ENCODE peak calls at places on chromosomes 6 and 20, in seven cellular contexts. V, R, Z, I, X, T and Y are unnamed samples.

GRCh38 chr20:2509468-2509781 is 710 bp upstream of the ZNF343 start:
- DNase-seq in R (no peak), T (no peak), I (no peak), X (no peak), Z (no peak), V (no peak), Y (peak)

GRCh38 chr20:51327251-51327841 is 215.2 kb downstream of the NFATC2 start:
- DNase-seq in Z (no peak), T (no peak), I (no peak), R (no peak), V (no peak), X (no peak), Y (no peak)

GRCh38 chr20:14890713-14891112 is 553.3 kb upstream of the FLRT3 start:
- DNase-seq in I (no peak), V (no peak), T (no peak), R (no peak), Z (no peak), X (no peak), Y (no peak)

GRCh38 chr6:3943373-3943772 is 94.2 kb downstream of the FAM50B start:
- DNase-seq in T (peak), R (no peak), V (no peak), I (no peak), Z (peak), X (no peak), Y (no peak)

GRCh38 chr6:27894839-27895762 is 17.1 kb downstream of the OR2B2 start:
- DNase-seq in Z (peak), I (peak), X (peak), R (no peak), V (peak), T (peak), Y (peak)

GRCh38 chr6:107917468-107918375 is 40.3 kb downstream of the SEC63 start:
- DNase-seq in R (no peak), V (no peak), Z (no peak), X (peak), I (no peak), T (no peak), Y (no peak)

GRCh38 chr20:13665709-13666108 is 27.0 kb upstream of the TASP1 start:
- DNase-seq in Z (no peak), T (no peak), X (no peak), V (no peak), R (no peak), I (no peak), Y (no peak)

GRCh38 chr6:149129401-149130077 is 188.0 kb upstream of the TAB2 start:
- DNase-seq in V (no peak), Z (no peak), R (peak), X (no peak), I (peak), T (no peak), Y (peak)

GRCh38 chr6:4489538-4489937 is 286.7 kb upstream of the CDYL start:
- DNase-seq in R (no peak), T (no peak), V (no peak), I (no peak), X (no peak), Z (no peak), Y (no peak)

GRCh38 chr6:27830212-27830664 is 82.0 kb downstream of the OR2B2 start:
- DNase-seq in I (no peak), V (no peak), T (no peak), X (no peak), Z (no peak), R (no peak), Y (no peak)

GRCh38 chr20:4726710-4727391 is 5.1 kb downstream of the PRND start:
- DNase-seq in T (no peak), V (peak), Z (no peak), R (no peak), X (no peak), I (peak), Y (no peak)

GRCh38 chr6:105179244-105180065 is at the start of gene POPDC3:
- DNase-seq in Z (peak), T (peak), R (no peak), I (no peak), V (no peak), X (peak), Y (peak)

GRCh38 chr20:57080796-57081195 is 185.6 kb downstream of the BMP7 start:
- DNase-seq in X (peak), R (no peak), T (no peak), I (no peak), Z (no peak), V (no peak), Y (no peak)

GRCh38 chr6:25388776-25389175 is 109.6 kb downstream of the CARMIL1 start:
- DNase-seq in R (no peak), X (no peak), T (no peak), V (no peak), Z (no peak), I (no peak), Y (no peak)

GRCh38 chr6:19415605-19416326 is 421.4 kb upstream of the ID4 start:
- DNase-seq in Z (no peak), R (no peak), V (no peak), X (peak), T (no peak), I (no peak), Y (no peak)

GRCh38 chr6:26071135-26071534 is 16.1 kb upstream of the HFE start:
- DNase-seq in X (no peak), T (no peak), V (no peak), Z (no peak), R (no peak), I (peak), Y (no peak)

GRCh38 chr20:58017237-58017969 is 211.1 kb downstream of the ANKRD60 start:
- DNase-seq in R (peak), T (no peak), Z (no peak), I (peak), X (peak), V (peak), Y (no peak)

GRCh38 chr6:155301867-155302266 is 12.4 kb downstream of the TFB1M start:
- DNase-seq in R (no peak), V (no peak), X (no peak), T (no peak), I (no peak), Z (no peak), Y (no peak)

GRCh38 chr20:10185741-10186558 is 32.7 kb upstream of the SNAP25 start:
- DNase-seq in T (no peak), V (no peak), R (no peak), Z (no peak), I (peak), X (peak), Y (no peak)

GRCh38 chr6:138685257-138685656 is 88.3 kb upstream of the CCDC28A start:
- DNase-seq in I (no peak), T (no peak), R (no peak), Z (no peak), V (no peak), X (no peak), Y (no peak)

GRCh38 chr6:35400901-35401311 is 51.2 kb upstream of the FANCE start:
- DNase-seq in R (no peak), I (peak), T (no peak), V (peak), X (peak), Z (no peak), Y (no peak)

GRCh38 chr20:25016471-25016870 is 23.9 kb upstream of the APMAP start:
- DNase-seq in I (no peak), Z (no peak), R (no peak), X (no peak), V (peak), T (no peak), Y (peak)

GRCh38 chr20:5395932-5396727 is 79.4 kb upstream of the PROKR2 start:
- DNase-seq in V (no peak), X (no peak), T (no peak), I (no peak), Z (no peak), R (no peak), Y (no peak)

GRCh38 chr20:42150230-42150629 is 532.1 kb upstream of the CHD6 start:
- DNase-seq in V (no peak), T (no peak), I (no peak), Z (no peak), X (no peak), R (no peak), Y (no peak)

GRCh38 chr20:32429343-32429742 is 71.2 kb downstream of the ASXL1 start:
- DNase-seq in X (no peak), I (no peak), R (no peak), Z (no peak), V (no peak), T (no peak), Y (no peak)

GRCh38 chr6:64520050-64520449 is 884.4 kb downstream of the PHF3 start:
- DNase-seq in T (no peak), V (no peak), R (no peak), Z (no peak), I (no peak), X (peak), Y (no peak)

GRCh38 chr6:24307881-24308280 is 50.0 kb downstream of the DCDC2 start:
- DNase-seq in V (no peak), Z (no peak), R (no peak), I (no peak), T (no peak), X (no peak), Y (no peak)

GRCh38 chr6:100472674-100473073 is 8.0 kb upstream of the SIM1 start:
- DNase-seq in Z (no peak), V (no peak), I (no peak), X (peak), T (no peak), R (no peak), Y (no peak)

GRCh38 chr20:53216856-53217576 is 244.9 kb downstream of the TSHZ2 start:
- DNase-seq in R (peak), X (peak), T (peak), V (peak), Z (peak), I (peak), Y (peak)

GRCh38 chr6:45538636-45539035 is 160.9 kb upstream of the SUPT3H start:
- DNase-seq in R (peak), Z (no peak), X (no peak), I (peak), T (peak), V (peak), Y (peak)

GRCh38 chr20:10288954-10289646 is 70.5 kb downstream of the SNAP25 start:
- DNase-seq in X (peak), Z (no peak), R (no peak), T (no peak), V (no peak), I (no peak), Y (no peak)

GRCh38 chr6:56821005-56821432 is 133.9 kb upstream of the BEND6 start:
- DNase-seq in Z (no peak), V (no peak), R (no peak), X (no peak), I (no peak), T (no peak), Y (no peak)

GRCh38 chr20:46752639-46753235 is 43.3 kb downstream of the SLC2A10 start:
- DNase-seq in V (peak), I (peak), Z (peak), T (peak), X (peak), R (peak), Y (no peak)

GRCh38 chr6:149990672-149991402 is 27.1 kb downstream of the ULBP1 start:
- DNase-seq in I (no peak), T (no peak), V (peak), X (no peak), Z (no peak), R (no peak), Y (no peak)

GRCh38 chr20:24827603-24828295 is 121.3 kb upstream of the CST7 start:
- DNase-seq in I (no peak), X (no peak), R (no peak), V (no peak), Z (no peak), T (no peak), Y (no peak)

GRCh38 chr6:48613221-48613949 is 502.4 kb upstream of the PTCHD4 start:
- DNase-seq in I (no peak), Z (no peak), R (no peak), X (no peak), T (no peak), V (no peak), Y (no peak)

GRCh38 chr6:168119539-168119938 is 40.5 kb upstream of the FRMD1 start:
- DNase-seq in X (no peak), Z (no peak), V (no peak), R (no peak), I (no peak), T (no peak), Y (no peak)

DNA sequence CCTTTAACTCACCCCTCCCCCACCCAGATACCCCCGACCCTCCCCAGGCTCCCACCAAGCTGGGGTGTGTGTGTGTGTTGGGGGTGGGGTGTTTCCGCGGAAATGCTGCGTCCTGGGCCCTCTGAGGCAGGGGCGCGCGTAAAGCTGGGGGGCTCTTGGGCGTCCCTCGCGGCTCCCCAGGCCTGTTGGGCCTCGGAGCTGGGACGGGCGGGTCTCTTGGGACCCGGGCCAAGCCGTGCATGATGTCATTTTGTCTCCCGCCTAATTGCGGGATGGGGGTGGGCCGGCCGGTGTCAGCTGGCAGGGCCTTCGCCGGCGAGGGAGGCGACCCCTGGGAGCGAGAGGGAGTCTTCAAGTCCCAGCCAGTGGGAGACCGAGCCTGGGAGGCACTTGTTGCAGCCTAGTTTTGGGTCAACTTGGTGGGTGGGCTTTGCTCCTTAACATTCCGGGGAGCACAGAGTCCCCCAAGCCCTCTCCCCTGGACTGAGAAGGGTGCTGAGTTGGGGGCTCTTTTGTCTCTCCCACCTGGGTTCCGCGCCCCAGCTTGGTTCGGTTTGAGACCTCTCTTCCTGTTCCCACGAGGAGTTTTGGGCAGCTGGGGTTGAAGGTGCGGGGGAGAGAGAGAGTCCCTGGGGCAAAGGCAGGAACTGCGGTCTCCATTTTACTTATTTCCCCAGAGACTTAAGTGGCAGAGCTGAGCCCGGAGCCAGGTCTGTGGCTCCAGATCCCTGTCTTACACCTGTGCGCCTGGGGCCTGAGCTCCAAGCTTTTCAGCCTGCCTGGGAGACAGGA is 623 bp downstream of the MYBL2 start:
- DNase-seq in T (no peak), V (peak), X (peak), R (no peak), I (no peak), Z (no peak), Y (no peak)
- TF ChIP-seq POLR2A in T (no peak), V (no peak), X (no peak), R (no peak), I (no peak), Z (no peak), Y (no peak)

GRCh38 chr6:41416165-41416837 is 80.9 kb downstream of the NCR2 start:
- DNase-seq in T (no peak), I (no peak), X (no peak), R (no peak), Z (no peak), V (no peak), Y (no peak)
- TF ChIP-seq CTCF in T (no peak), I (no peak), X (no peak), R (no peak), Z (no peak), V (no peak), Y (no peak)

GRCh38 chr6:52363222-52363867 is 1.4 kb downstream of the PAQR8 start:
- DNase-seq in T (no peak), V (peak), R (no peak), X (no peak), Z (peak), I (no peak), Y (no peak)

GRCh38 chr6:52362443-52363221 is 681 bp downstream of the PAQR8 start:
- DNase-seq in I (peak), V (peak), R (peak), T (peak), Z (peak), X (no peak), Y (no peak)

GRCh38 chr6:52360601-52361346 is 1.2 kb upstream of the PAQR8 start:
- DNase-seq in Z (no peak), X (no peak), R (no peak), V (peak), T (no peak), I (no peak), Y (no peak)

GRCh38 chr6:52361347-52361944 is 505 bp upstream of the PAQR8 start:
- DNase-seq in X (no peak), R (peak), Z (peak), T (peak), I (peak), V (peak), Y (peak)

GRCh38 chr6:52361945-52362442 is at the start of gene PAQR8:
- DNase-seq in I (peak), T (peak), Z (peak), X (peak), R (peak), V (peak), Y (peak)
- TF ChIP-seq POLR2A in I (peak), T (peak), Z (peak), X (peak), R (peak), V (peak), Y (peak)

DNA sequence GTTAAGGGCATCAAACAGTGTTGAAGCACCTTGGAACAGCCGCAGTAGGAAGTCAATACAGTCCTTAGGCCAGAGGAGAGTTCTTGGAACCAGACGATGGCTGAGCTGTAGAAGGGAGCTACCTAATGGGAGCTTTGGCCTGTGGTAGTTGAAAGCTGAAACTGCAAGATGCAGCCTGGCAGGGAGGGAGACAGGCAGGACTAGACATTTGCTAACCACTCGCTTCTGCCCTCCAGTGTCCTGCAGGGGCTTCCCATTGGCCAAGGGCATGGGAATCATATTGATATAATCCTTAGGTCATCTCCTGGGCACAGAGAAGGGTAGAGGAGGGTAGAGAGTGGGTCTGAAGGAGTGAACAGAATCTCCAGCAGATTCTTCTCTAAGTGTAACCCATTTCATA is 60.4 kb downstream of the TPD52L1 start:
- DNase-seq in R (no peak), T (no peak), V (no peak), Z (no peak), X (no peak), I (no peak), Y (peak)
- TF ChIP-seq CTCF in R (no peak), T (no peak), V (no peak), Z (no peak), X (no peak), I (no peak), Y (no peak)

GRCh38 chr6:117602151-117602898 is at the start of gene GOPC:
- DNase-seq in V (peak), R (peak), X (peak), I (peak), T (peak), Z (peak), Y (peak)
- TF ChIP-seq POLR2A in V (peak), R (peak), X (peak), I (peak), T (peak), Z (peak), Y (peak)